ENCODE peak calls at places on chromosome 19, in six cellular contexts. U, D, C, F, Z and Y are unnamed samples.

GRCh38 chr19:10981496-10981895 is 20.7 kb downstream of the SMARCA4 start:
- DNase-seq in U (no peak), D (no peak), C (no peak), F (no peak), Z (no peak), Y (no peak)

GRCh38 chr19:660793-661426 is 2.1 kb downstream of the RNF126 start:
- DNase-seq in U (no peak), D (no peak), C (no peak), F (no peak), Z (peak), Y (no peak)

GRCh38 chr19:16038196-16038695 is 38.0 kb upstream of the TPM4 start:
- DNase-seq in U (no peak), D (no peak), C (no peak), F (no peak), Z (no peak), Y (no peak)

GRCh38 chr19:6226012-6226411 is 53.8 kb downstream of the MLLT1 start:
- DNase-seq in U (no peak), D (no peak), C (no peak), F (no peak), Z (no peak), Y (no peak)

GRCh38 chr19:41384351-41384750 is 8.0 kb downstream of the TMEM91 start:
- DNase-seq in U (no peak), D (no peak), C (no peak), F (no peak), Z (no peak), Y (no peak)

GRCh38 chr19:51194527-51195315 is 30.2 kb upstream of the CD33 start:
- DNase-seq in U (no peak), D (no peak), C (no peak), F (no peak), Z (no peak), Y (no peak)

GRCh38 chr19:4970558-4971423 is 1.9 kb downstream of the KDM4B start:
- DNase-seq in U (no peak), D (no peak), C (no peak), F (no peak), Z (peak), Y (no peak)

GRCh38 chr19:2412449-2412848 is 14.9 kb downstream of the TIMM13 start:
- DNase-seq in U (no peak), D (no peak), C (no peak), F (no peak), Z (no peak), Y (no peak)

GRCh38 chr19:17035842-17036424 is 9.3 kb upstream of the CPAMD8 start:
- DNase-seq in U (no peak), D (no peak), C (no peak), F (no peak), Z (peak), Y (no peak)

GRCh38 chr19:18792661-18793060 is 1.6 kb upstream of the COMP start:
- DNase-seq in U (no peak), D (no peak), C (no peak), F (no peak), Z (no peak), Y (no peak)

GRCh38 chr19:4896372-4896771 is 6.3 kb downstream of the ARRDC5 start:
- DNase-seq in U (no peak), D (no peak), C (no peak), F (no peak), Z (no peak), Y (no peak)

GRCh38 chr19:1016647-1017114 is 4.2 kb downstream of the TMEM259 start:
- DNase-seq in U (no peak), D (no peak), C (no peak), F (peak), Z (peak), Y (no peak)

GRCh38 chr19:55649579-55650557 is 1.9 kb downstream of the CCDC106 start:
- DNase-seq in U (no peak), D (no peak), C (no peak), F (no peak), Z (no peak), Y (no peak)

GRCh38 chr19:23440791-23441190 is 45.5 kb upstream of the ZNF91 start:
- DNase-seq in U (no peak), D (no peak), C (no peak), F (no peak), Z (no peak), Y (no peak)